ENCODE peak calls at places on chromosomes 1 and 21, in six cellular contexts. G, Y, P, Q, R and Z are unnamed samples.

GRCh38 chr1:3012511-3013291 is 8.6 kb upstream of the ACTRT2 start:
- DNase-seq in G (no peak), Y (peak), P (no peak), Q (no peak), R (peak), Z (peak)

GRCh38 chr1:221887091-221887746 is 145.3 kb upstream of the DUSP10 start:
- DNase-seq in G (peak), Y (peak), P (no peak), Q (peak), R (no peak), Z (peak)

GRCh38 chr21:33682992-33683627 is 40.8 kb downstream of the ITSN1 start:
- DNase-seq in G (peak), Y (no peak), P (peak), Q (no peak), R (no peak), Z (no peak)

GRCh38 chr1:210231846-210232523 is 611 bp upstream of the SERTAD4 start:
- DNase-seq in G (no peak), Y (no peak), P (no peak), Q (no peak), R (no peak), Z (peak)

GRCh38 chr1:174726167-174726879 is 273.4 kb upstream of the CACYBP start:
- DNase-seq in G (no peak), Y (no peak), P (no peak), Q (no peak), R (no peak), Z (no peak)

GRCh38 chr1:29180497-29181412 is 945 bp downstream of the SRSF4 start:
- DNase-seq in G (peak), Y (no peak), P (no peak), Q (no peak), R (peak), Z (no peak)

GRCh38 chr1:151175036-151175741 is 592 bp downstream of the TMOD4 start:
- DNase-seq in G (no peak), Y (no peak), P (no peak), Q (no peak), R (no peak), Z (peak)

GRCh38 chr1:230105754-230106625 is 39.0 kb downstream of the GALNT2 start:
- DNase-seq in G (peak), Y (no peak), P (peak), Q (no peak), R (no peak), Z (no peak)

GRCh38 chr1:85203573-85204169 is 2.9 kb upstream of the SYDE2 start:
- DNase-seq in G (peak), Y (no peak), P (no peak), Q (no peak), R (no peak), Z (no peak)

GRCh38 chr1:36300526-36300925 is 5.6 kb upstream of the SH3D21 start:
- DNase-seq in G (no peak), Y (no peak), P (no peak), Q (no peak), R (no peak), Z (no peak)

GRCh38 chr1:230772457-230773395 is 25.5 kb downstream of the CAPN9 start:
- DNase-seq in G (peak), Y (no peak), P (peak), Q (peak), R (no peak), Z (peak)

GRCh38 chr1:206696812-206697585 is 12.3 kb downstream of the MAPKAPK2 start:
- DNase-seq in G (no peak), Y (peak), P (no peak), Q (no peak), R (no peak), Z (no peak)

GRCh38 chr21:28788030-28788429 is 204.6 kb downstream of the LTN1 start:
- DNase-seq in G (no peak), Y (no peak), P (no peak), Q (no peak), R (no peak), Z (no peak)

GRCh38 chr1:211036701-211037494 is 97.0 kb downstream of the KCNH1 start:
- DNase-seq in G (peak), Y (no peak), P (no peak), Q (no peak), R (no peak), Z (no peak)